ENCODE peak calls at places on chromosomes 2 and 18, in six cellular contexts. N is HCT116, R is transverse colon, T is sigmoid colon, F is GM23338, L is stomach. Z is an unnamed sample.

GRCh38 chr2:72781500-72781899 is 44.3 kb downstream of the EXOC6B start:
- DNase-seq in N (no peak), T (no peak), F (no peak), L (no peak), R (no peak), Z (no peak)

GRCh38 chr2:72674982-72675915 is 150.6 kb downstream of the EXOC6B start:
- DNase-seq in R (no peak), T (no peak), L (no peak), N (no peak), F (no peak), Z (no peak)

GRCh38 chr2:46462936-46463335 is 16.4 kb upstream of the TMEM247 start:
- DNase-seq in N (no peak), L (no peak), T (no peak), F (no peak), R (no peak), Z (peak; percentile 49)

GRCh38 chr18:67600181-67600631 is 83.7 kb upstream of the DSEL start:
- DNase-seq in T (no peak), R (no peak), N (no peak), F (no peak), L (no peak), Z (no peak)

GRCh38 chr2:164479460-164479859 is 141.8 kb downstream of the GRB14 start:
- DNase-seq in L (no peak), N (peak; percentile 27), R (no peak), T (no peak), F (peak; percentile 72), Z (no peak)

GRCh38 chr2:217293607-217294006 is 433.7 kb upstream of the TNP1 start:
- DNase-seq in L (no peak), N (no peak), T (no peak), F (no peak), R (no peak), Z (no peak)

GRCh38 chr2:45233301-45233700 is 224.0 kb upstream of the SIX2 start:
- DNase-seq in R (no peak), N (no peak), L (no peak), T (no peak), F (no peak), Z (no peak)

GRCh38 chr2:33118648-33119047 is 171.9 kb downstream of the LTBP1 start:
- DNase-seq in L (no peak), T (no peak), F (no peak), N (no peak), R (no peak), Z (no peak)

GRCh38 chr2:73707058-73707457 is 30.1 kb downstream of the TPRKB start:
- DNase-seq in T (no peak), N (no peak), L (no peak), F (no peak), R (no peak), Z (no peak)

GRCh38 chr2:59149271-59149670 is 908.1 kb upstream of the FANCL start:
- DNase-seq in N (no peak), L (no peak), R (no peak), F (no peak), T (no peak), Z (no peak)

GRCh38 chr2:162824319-162824718 is 14.2 kb downstream of the KCNH7 start:
- DNase-seq in R (no peak), N (no peak), L (no peak), F (peak; percentile 62), T (no peak), Z (no peak)

GRCh38 chr2:105885456-105885855 is 140.7 kb downstream of the NCK2 start:
- DNase-seq in L (no peak), T (no peak), R (no peak), N (no peak), F (no peak), Z (no peak)

GRCh38 chr2:98911376-98912154 is 24.5 kb downstream of the CRACDL start:
- DNase-seq in T (peak; percentile 60), N (no peak), L (peak; percentile 25), R (no peak), F (no peak), Z (peak; percentile 52)

GRCh38 chr2:217703999-217704398 is 298.8 kb downstream of the TNS1 start:
- DNase-seq in F (no peak), L (no peak), T (no peak), N (no peak), R (no peak), Z (no peak)

GRCh38 chr2:54755641-54756326 is 32.3 kb downstream of the EML6 start:
- DNase-seq in R (peak; percentile 28), F (peak; percentile 5), L (no peak), T (no peak), N (no peak), Z (no peak)

GRCh38 chr2:96291751-96292150 is 13.6 kb downstream of the SNRNP200 start:
- DNase-seq in L (no peak), R (no peak), T (no peak), N (no peak), F (no peak), Z (no peak)

GRCh38 chr2:237280937-237281336 is 133.0 kb downstream of the COL6A3 start:
- DNase-seq in R (no peak), L (no peak), T (no peak), N (no peak), F (no peak), Z (no peak)

GRCh38 chr2:219160186-219161017 is at the start of gene NHEJ1:
- DNase-seq in F (peak; percentile 97), L (peak; percentile 99), R (peak; percentile 99), N (peak; percentile 88), T (peak; percentile 99), Z (peak; percentile 97)

GRCh38 chr2:206920936-206921335 is 18.4 kb upstream of the CPO start:
- DNase-seq in N (no peak), T (no peak), L (no peak), R (no peak), F (no peak), Z (no peak)

GRCh38 chr2:73841912-73842738 is 13.4 kb downstream of the STAMBP start:
- DNase-seq in N (no peak), F (no peak), L (no peak), T (no peak), R (peak; percentile 47), Z (no peak)

GRCh38 chr18:9835112-9835755 is 50.5 kb upstream of the TXNDC2 start:
- DNase-seq in L (no peak), N (no peak), R (no peak), F (peak; percentile 88), T (no peak), Z (no peak)

GRCh38 chr2:63651361-63651760 is 62.6 kb downstream of the MDH1 start:
- DNase-seq in L (no peak), F (no peak), N (no peak), R (no peak), T (no peak), Z (no peak)

GRCh38 chr2:189379287-189379630 is 62.0 kb upstream of the WDR75 start:
- DNase-seq in T (no peak), N (no peak), L (no peak), F (peak; percentile 69), R (no peak), Z (no peak)

GRCh38 chr2:106095478-106096392 is 98.4 kb downstream of the UXS1 start:
- DNase-seq in F (no peak), R (peak; percentile 54), N (no peak), L (no peak), T (no peak), Z (peak; percentile 58)

GRCh38 chr2:99127999-99128398 is 13.5 kb upstream of the C2orf15 start:
- DNase-seq in N (no peak), T (no peak), L (no peak), F (no peak), R (no peak), Z (no peak)

GRCh38 chr2:239917128-239917956 is 107.8 kb downstream of the NDUFA10 start:
- DNase-seq in N (peak; percentile 16), L (peak; percentile 18), R (no peak), F (no peak), T (no peak), Z (no peak)

GRCh38 chr2:124894199-124894598 is 869.1 kb downstream of the CNTNAP5 start:
- DNase-seq in R (no peak), L (no peak), T (no peak), F (no peak), N (no peak), Z (no peak)

DNA sequence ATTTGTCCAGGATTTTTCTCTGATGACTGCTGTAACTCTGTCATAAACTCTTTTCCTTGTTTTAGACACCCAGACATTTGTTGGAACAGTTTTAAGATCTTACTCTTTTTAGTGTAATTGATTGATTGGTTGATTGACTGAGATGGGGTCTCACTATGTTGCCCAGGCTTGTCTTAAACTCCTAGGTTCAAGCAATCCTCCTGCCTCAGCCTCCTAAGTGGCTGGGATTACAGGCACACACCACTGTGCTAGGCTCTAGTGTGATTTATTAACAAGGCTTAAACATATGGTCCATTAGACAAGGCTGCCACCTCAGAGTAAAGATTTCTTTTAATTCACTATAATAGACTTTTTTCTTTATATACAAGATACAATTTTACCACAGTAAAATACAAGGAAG is 2.0 kb downstream of the PAIP2B start:
- DNase-seq in R (no peak), N (no peak), T (no peak), L (no peak), F (no peak), Z (no peak)
- TF ChIP-seq CTCF in R (no peak), N (no peak), T (no peak), L (no peak), F (no peak), Z (no peak)

GRCh38 chr2:37874470-37874869 is 50.6 kb upstream of the RMDN2 start:
- DNase-seq in R (no peak), F (no peak), L (no peak), N (no peak), T (no peak), Z (no peak)
- TF ChIP-seq POLR2AphosphoS5 in R (no peak), F (no peak), L (no peak), N (no peak), T (no peak), Z (no peak)

DNA sequence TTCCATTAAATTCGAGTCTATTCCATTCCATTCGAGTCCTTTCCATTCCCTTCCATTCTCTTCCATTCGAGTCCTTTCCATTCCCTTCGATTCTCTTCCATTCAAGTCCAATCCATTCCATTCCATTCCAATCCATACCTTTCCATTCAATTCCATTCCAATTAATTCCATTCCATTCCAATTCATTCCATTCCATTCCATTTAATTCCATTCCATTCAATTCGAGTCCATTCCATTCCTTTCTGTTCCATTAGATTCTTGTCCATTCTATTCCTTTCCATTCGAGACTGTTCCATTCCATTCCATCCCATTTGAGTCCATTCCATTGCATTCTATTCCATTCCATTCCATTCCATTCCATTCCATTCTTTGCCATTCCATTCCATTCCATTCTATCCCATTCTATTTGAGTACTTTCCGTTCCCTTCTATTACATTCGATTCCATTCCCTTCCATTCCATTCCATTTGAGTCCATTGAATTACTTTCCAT is 1130.0 kb downstream of the RPIA start:
- DNase-seq in L (no peak), R (no peak), F (no peak), T (no peak), N (no peak), Z (no peak)
- TF ChIP-seq CTCF in L (no peak), R (no peak), F (no peak), T (no peak), N (no peak), Z (no peak)

GRCh38 chr18:12014091-12014490 is 32.8 kb downstream of the IMPA2 start:
- DNase-seq in F (no peak), N (no peak), R (no peak), T (no peak), L (no peak), Z (no peak)
- TF ChIP-seq POLR2AphosphoS5 in F (no peak), N (no peak), R (no peak), T (no peak), L (no peak), Z (no peak)

GRCh38 chr2:75640621-75641121 is 5.9 kb upstream of the MRPL19 start:
- DNase-seq in R (peak; percentile 53), F (peak; percentile 71), N (peak; percentile 40), T (peak; percentile 72), L (peak; percentile 65), Z (no peak)
- TF ChIP-seq CTCF in R (peak; percentile 85), F (peak; percentile 98), N (peak; percentile 78), T (peak; percentile 87), L (peak; percentile 89), Z (peak; percentile 88)